ENCODE peak calls at places on chromosomes 4 and X, in six cellular contexts. One of them, this sample, is unnamed.

GRCh38 chr4:56215901-56216300 is 171.4 kb downstream of the AASDH start:
- DNase-seq in MM.1S: no peak
- DNase-seq in vagina: no peak
- DNase-seq in endodermal cell: no peak
- DNase-seq in CD4-positive, alpha-beta T cell: no peak
- DNase-seq in brain microvascular endothelial cell: peak
- DNase-seq in this sample: no peak

GRCh38 chrX:41596586-41596985 is 92.2 kb upstream of the GPR34 start:
- DNase-seq in MM.1S: no peak
- DNase-seq in brain microvascular endothelial cell: peak
- DNase-seq in endodermal cell: no peak
- DNase-seq in CD4-positive, alpha-beta T cell: no peak
- DNase-seq in vagina: no peak
- DNase-seq in this sample: no peak

GRCh38 chrX:74923942-74924448 is 1.3 kb downstream of the NEXMIF start:
- DNase-seq in MM.1S: no peak
- DNase-seq in endodermal cell: no peak
- DNase-seq in brain microvascular endothelial cell: no peak
- DNase-seq in CD4-positive, alpha-beta T cell: peak
- DNase-seq in vagina: no peak
- DNase-seq in this sample: no peak

GRCh38 chr4:154741877-154742851 is 1.6 kb upstream of the LRAT start:
- DNase-seq in CD4-positive, alpha-beta T cell: no peak
- DNase-seq in MM.1S: no peak
- DNase-seq in vagina: no peak
- DNase-seq in endodermal cell: peak
- DNase-seq in brain microvascular endothelial cell: no peak
- DNase-seq in this sample: no peak

GRCh38 chr4:72326692-72327632 is 242.1 kb downstream of the ADAMTS3 start:
- DNase-seq in brain microvascular endothelial cell: no peak
- DNase-seq in vagina: no peak
- DNase-seq in CD4-positive, alpha-beta T cell: no peak
- DNase-seq in endodermal cell: no peak
- DNase-seq in MM.1S: peak
- DNase-seq in this sample: no peak

GRCh38 chr4:6933691-6934430 is 24.2 kb downstream of the TBC1D14 start:
- DNase-seq in brain microvascular endothelial cell: no peak
- DNase-seq in MM.1S: no peak
- DNase-seq in endodermal cell: no peak
- DNase-seq in vagina: no peak
- DNase-seq in CD4-positive, alpha-beta T cell: no peak
- DNase-seq in this sample: no peak

GRCh38 chrX:32276153-32276552 is 935.2 kb downstream of the DMD start:
- DNase-seq in endodermal cell: no peak
- DNase-seq in CD4-positive, alpha-beta T cell: no peak
- DNase-seq in brain microvascular endothelial cell: no peak
- DNase-seq in MM.1S: no peak
- DNase-seq in vagina: no peak
- DNase-seq in this sample: no peak

GRCh38 chrX:39928704-39929439 is 168.9 kb downstream of the BCOR start:
- DNase-seq in endodermal cell: no peak
- DNase-seq in CD4-positive, alpha-beta T cell: no peak
- DNase-seq in vagina: no peak
- DNase-seq in MM.1S: no peak
- DNase-seq in brain microvascular endothelial cell: no peak
- DNase-seq in this sample: no peak

GRCh38 chr4:123832173-123833026 is 435.8 kb downstream of the SPRY1 start:
- DNase-seq in CD4-positive, alpha-beta T cell: no peak
- DNase-seq in vagina: no peak
- DNase-seq in brain microvascular endothelial cell: peak
- DNase-seq in endodermal cell: no peak
- DNase-seq in MM.1S: no peak
- DNase-seq in this sample: peak

GRCh38 chr4:47442980-47443379 is 20.5 kb downstream of the COMMD8 start:
- DNase-seq in brain microvascular endothelial cell: no peak
- DNase-seq in vagina: no peak
- DNase-seq in MM.1S: peak
- DNase-seq in endodermal cell: no peak
- DNase-seq in CD4-positive, alpha-beta T cell: no peak
- DNase-seq in this sample: no peak

GRCh38 chr4:118076958-118077766 is 42.9 kb downstream of the NDST3 start:
- DNase-seq in MM.1S: peak
- DNase-seq in endodermal cell: peak
- DNase-seq in vagina: no peak
- DNase-seq in brain microvascular endothelial cell: peak
- DNase-seq in CD4-positive, alpha-beta T cell: no peak
- DNase-seq in this sample: no peak

GRCh38 chr4:152605641-152606304 is 69.9 kb upstream of the FBXW7 start:
- DNase-seq in CD4-positive, alpha-beta T cell: no peak
- DNase-seq in endodermal cell: peak
- DNase-seq in vagina: peak
- DNase-seq in MM.1S: no peak
- DNase-seq in brain microvascular endothelial cell: peak
- DNase-seq in this sample: no peak

GRCh38 chrX:15758140-15758539 is 20.1 kb downstream of the CA5B start:
- DNase-seq in MM.1S: no peak
- DNase-seq in endodermal cell: no peak
- DNase-seq in vagina: no peak
- DNase-seq in brain microvascular endothelial cell: no peak
- DNase-seq in CD4-positive, alpha-beta T cell: no peak
- DNase-seq in this sample: no peak

GRCh38 chr4:78552398-78553396 is 1.1 kb downstream of the ANXA3 start:
- DNase-seq in endodermal cell: peak
- DNase-seq in MM.1S: no peak
- DNase-seq in brain microvascular endothelial cell: no peak
- DNase-seq in CD4-positive, alpha-beta T cell: no peak
- DNase-seq in vagina: no peak
- DNase-seq in this sample: no peak

GRCh38 chrX:84047339-84047738 is 140.7 kb downstream of the RPS6KA6 start:
- DNase-seq in endodermal cell: peak
- DNase-seq in vagina: no peak
- DNase-seq in CD4-positive, alpha-beta T cell: no peak
- DNase-seq in MM.1S: no peak
- DNase-seq in brain microvascular endothelial cell: no peak
- DNase-seq in this sample: no peak

GRCh38 chr4:118587116-118587869 is 97.9 kb upstream of the METTL14 start:
- DNase-seq in MM.1S: no peak
- DNase-seq in endodermal cell: no peak
- DNase-seq in CD4-positive, alpha-beta T cell: no peak
- DNase-seq in vagina: no peak
- DNase-seq in brain microvascular endothelial cell: no peak
- DNase-seq in this sample: no peak

DNA sequence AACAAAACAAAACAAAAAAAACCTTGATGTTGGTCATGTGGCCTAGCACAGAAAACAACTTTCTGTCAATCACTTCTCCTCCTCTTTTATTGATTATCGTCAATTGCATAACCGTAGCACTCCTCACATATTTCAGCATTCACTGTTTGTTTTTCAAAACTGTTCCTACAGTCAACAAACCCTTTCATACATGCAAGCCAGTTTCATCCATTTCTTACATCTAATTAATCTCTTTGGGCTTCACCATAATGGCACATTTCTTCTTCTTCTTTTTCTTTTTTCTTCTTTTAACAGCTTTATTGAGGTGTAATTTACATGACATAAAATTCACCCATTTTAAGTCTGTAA is 246.9 kb downstream of the PTTG2 start:
- DNase-seq in brain microvascular endothelial cell: no peak
- DNase-seq in endodermal cell: no peak
- DNase-seq in CD4-positive, alpha-beta T cell: no peak
- DNase-seq in MM.1S: no peak
- DNase-seq in vagina: no peak
- DNase-seq in this sample: no peak
- H3K27ac ChIP-seq in brain microvascular endothelial cell: no peak
- H3K27ac ChIP-seq in endodermal cell: no peak
- H3K27ac ChIP-seq in CD4-positive, alpha-beta T cell: no peak
- H3K27ac ChIP-seq in MM.1S: no peak
- H3K27ac ChIP-seq in vagina: no peak
- H3K27ac ChIP-seq in this sample: no peak

GRCh38 chr4:40283413-40283812 is 51.7 kb upstream of the CHRNA9 start:
- DNase-seq in vagina: no peak
- DNase-seq in CD4-positive, alpha-beta T cell: peak
- DNase-seq in MM.1S: no peak
- DNase-seq in endodermal cell: no peak
- DNase-seq in brain microvascular endothelial cell: no peak
- DNase-seq in this sample: no peak

GRCh38 chr4:40281913-40282312 is 53.2 kb upstream of the CHRNA9 start:
- DNase-seq in CD4-positive, alpha-beta T cell: no peak
- DNase-seq in endodermal cell: no peak
- DNase-seq in brain microvascular endothelial cell: no peak
- DNase-seq in vagina: no peak
- DNase-seq in MM.1S: no peak
- DNase-seq in this sample: no peak

GRCh38 chr4:40280586-40280985 is 54.5 kb upstream of the CHRNA9 start:
- DNase-seq in endodermal cell: no peak
- DNase-seq in MM.1S: no peak
- DNase-seq in brain microvascular endothelial cell: no peak
- DNase-seq in CD4-positive, alpha-beta T cell: no peak
- DNase-seq in vagina: no peak
- DNase-seq in this sample: no peak

GRCh38 chr4:40281099-40281498 is 54.0 kb upstream of the CHRNA9 start:
- DNase-seq in CD4-positive, alpha-beta T cell: no peak
- DNase-seq in vagina: no peak
- DNase-seq in brain microvascular endothelial cell: no peak
- DNase-seq in endodermal cell: no peak
- DNase-seq in MM.1S: no peak
- DNase-seq in this sample: no peak

DNA sequence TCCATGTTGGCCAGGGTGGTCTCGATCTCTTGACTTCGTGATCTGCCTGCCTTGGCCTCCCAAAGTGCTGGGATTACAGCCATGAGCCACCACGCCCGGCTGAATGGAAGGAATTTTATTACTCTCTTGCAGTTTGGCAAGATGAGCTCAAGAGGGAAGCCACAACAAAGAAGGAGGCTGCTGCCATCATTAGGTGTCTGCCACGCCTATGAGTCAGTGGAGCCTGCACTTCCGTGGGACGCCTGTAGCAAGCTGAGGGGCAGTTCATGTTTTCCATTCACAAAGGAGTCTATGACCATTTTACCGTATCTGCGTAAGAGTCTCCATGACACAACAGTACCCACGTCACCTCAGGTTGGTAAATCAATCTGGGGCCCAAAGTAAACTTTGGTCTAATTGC is 51.2 kb upstream of the CHRNA9 start:
- DNase-seq in MM.1S: no peak
- DNase-seq in brain microvascular endothelial cell: no peak
- DNase-seq in endodermal cell: no peak
- DNase-seq in CD4-positive, alpha-beta T cell: peak
- DNase-seq in vagina: no peak
- DNase-seq in this sample: no peak
- H3K27ac ChIP-seq in MM.1S: no peak
- H3K27ac ChIP-seq in brain microvascular endothelial cell: no peak
- H3K27ac ChIP-seq in endodermal cell: no peak
- H3K27ac ChIP-seq in CD4-positive, alpha-beta T cell: peak
- H3K27ac ChIP-seq in vagina: no peak
- H3K27ac ChIP-seq in this sample: no peak

DNA sequence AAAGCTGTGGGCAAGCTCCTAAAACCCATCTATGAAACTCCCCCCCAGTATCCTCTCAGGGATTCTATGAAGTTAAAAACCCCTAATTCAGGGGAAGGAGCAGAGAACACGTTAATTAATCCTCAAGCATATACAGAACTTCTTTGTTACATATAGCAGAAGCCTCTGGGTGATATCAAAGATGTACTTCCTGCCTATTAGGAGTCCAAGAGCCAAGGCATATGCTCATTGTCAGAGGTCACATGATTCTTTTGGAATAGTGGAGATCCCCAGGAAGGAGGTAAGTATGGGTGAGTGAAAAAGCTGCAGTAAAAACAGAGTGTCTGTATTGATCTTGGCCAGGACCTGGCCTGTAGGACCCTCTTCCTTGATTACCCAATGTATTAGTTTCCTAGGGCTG is 2.9 kb upstream of the SPARCL1 start:
- DNase-seq in MM.1S: no peak
- DNase-seq in CD4-positive, alpha-beta T cell: no peak
- DNase-seq in brain microvascular endothelial cell: no peak
- DNase-seq in endodermal cell: no peak
- DNase-seq in vagina: no peak
- DNase-seq in this sample: no peak
- H3K27ac ChIP-seq in MM.1S: no peak
- H3K27ac ChIP-seq in CD4-positive, alpha-beta T cell: no peak
- H3K27ac ChIP-seq in brain microvascular endothelial cell: no peak
- H3K27ac ChIP-seq in endodermal cell: no peak
- H3K27ac ChIP-seq in vagina: peak
- H3K27ac ChIP-seq in this sample: peak

GRCh38 chr4:89111833-89112563 is 665 bp downstream of the TIGD2 start:
- DNase-seq in endodermal cell: no peak
- DNase-seq in brain microvascular endothelial cell: peak
- DNase-seq in vagina: no peak
- DNase-seq in CD4-positive, alpha-beta T cell: no peak
- DNase-seq in MM.1S: peak
- DNase-seq in this sample: no peak
- H3K27ac ChIP-seq in endodermal cell: no peak
- H3K27ac ChIP-seq in brain microvascular endothelial cell: peak
- H3K27ac ChIP-seq in vagina: peak
- H3K27ac ChIP-seq in CD4-positive, alpha-beta T cell: peak
- H3K27ac ChIP-seq in MM.1S: peak
- H3K27ac ChIP-seq in this sample: peak

GRCh38 chr4:52035190-52035589 is 2.9 kb downstream of the SGCB start:
- DNase-seq in CD4-positive, alpha-beta T cell: no peak
- DNase-seq in MM.1S: no peak
- DNase-seq in vagina: no peak
- DNase-seq in brain microvascular endothelial cell: no peak
- DNase-seq in endodermal cell: no peak
- DNase-seq in this sample: no peak

GRCh38 chr4:52032005-52032404 is 6.1 kb downstream of the SGCB start:
- DNase-seq in brain microvascular endothelial cell: no peak
- DNase-seq in vagina: no peak
- DNase-seq in CD4-positive, alpha-beta T cell: no peak
- DNase-seq in endodermal cell: no peak
- DNase-seq in MM.1S: no peak
- DNase-seq in this sample: no peak

GRCh38 chr4:52036875-52037274 is 1.2 kb downstream of the SGCB start:
- DNase-seq in brain microvascular endothelial cell: no peak
- DNase-seq in vagina: no peak
- DNase-seq in CD4-positive, alpha-beta T cell: no peak
- DNase-seq in MM.1S: no peak
- DNase-seq in endodermal cell: no peak
- DNase-seq in this sample: no peak

GRCh38 chr4:52038109-52038912 is at the start of gene SGCB:
- DNase-seq in vagina: no peak
- DNase-seq in CD4-positive, alpha-beta T cell: peak
- DNase-seq in MM.1S: peak
- DNase-seq in brain microvascular endothelial cell: no peak
- DNase-seq in endodermal cell: peak
- DNase-seq in this sample: peak

DNA sequence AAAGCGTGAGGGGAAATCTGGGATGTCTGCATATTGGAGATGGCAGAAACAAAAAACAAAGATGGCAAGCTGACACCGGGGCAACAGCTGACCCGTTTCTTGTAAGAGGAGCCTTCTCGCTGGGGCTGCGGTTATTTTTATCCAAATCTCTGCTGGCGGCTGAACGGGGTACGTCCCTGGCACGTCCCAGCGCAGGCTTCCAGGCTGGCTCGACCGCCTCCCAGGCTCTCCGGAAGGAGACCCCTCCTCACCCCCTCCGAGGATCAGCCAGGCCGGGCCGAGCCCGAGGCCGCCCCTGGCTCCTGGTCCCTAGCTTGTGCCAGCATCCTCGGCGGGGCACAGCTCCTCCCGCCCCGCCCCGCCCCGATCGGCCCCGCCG is 380 bp downstream of the SGCB start:
- DNase-seq in vagina: no peak
- DNase-seq in MM.1S: peak
- DNase-seq in endodermal cell: peak
- DNase-seq in brain microvascular endothelial cell: no peak
- DNase-seq in CD4-positive, alpha-beta T cell: no peak
- DNase-seq in this sample: peak
- H3K27ac ChIP-seq in vagina: peak
- H3K27ac ChIP-seq in MM.1S: no peak
- H3K27ac ChIP-seq in endodermal cell: no peak
- H3K27ac ChIP-seq in brain microvascular endothelial cell: no peak
- H3K27ac ChIP-seq in CD4-positive, alpha-beta T cell: no peak
- H3K27ac ChIP-seq in this sample: peak

GRCh38 chr4:89506866-89507494 is 199.4 kb upstream of the GPRIN3 start:
- DNase-seq in vagina: no peak
- DNase-seq in MM.1S: no peak
- DNase-seq in CD4-positive, alpha-beta T cell: no peak
- DNase-seq in brain microvascular endothelial cell: no peak
- DNase-seq in endodermal cell: no peak
- DNase-seq in this sample: no peak
- H3K27ac ChIP-seq in vagina: no peak
- H3K27ac ChIP-seq in MM.1S: no peak
- H3K27ac ChIP-seq in CD4-positive, alpha-beta T cell: no peak
- H3K27ac ChIP-seq in brain microvascular endothelial cell: no peak
- H3K27ac ChIP-seq in endodermal cell: no peak
- H3K27ac ChIP-seq in this sample: no peak

This sample was measured in caudate nucleus.